ENCODE peak calls at places on chromosome 20, in nine cellular contexts. V is dorsolateral prefrontal cortex; A is stimulated activated CD4-positive, alpha-beta T cell treated with anti-CD3 and anti-CD28 coated beads, Interleukin-2, amount 100 ng/mL, for 4 hours; B is gastrocnemius medialis; R is AG09309; M is A549; T is LoVo; C is T follicular helper cell; Q is activated T-cell treated with anti-CD3 and anti-CD28 coated beads, Interleukin-2, amount 50 U/mL, for 1 hour. J is an unnamed sample.

GRCh38 chr20:64160536-64161495 is 3.4 kb upstream of the MYT1 start:
- DNase-seq in A (no peak), M (no peak), V (no peak), C (no peak), R (no peak), B (no peak), Q (no peak), T (no peak), J (no peak)

GRCh38 chr20:44112889-44113641 is 73.9 kb downstream of the JPH2 start:
- DNase-seq in V (no peak), B (no peak), T (no peak), Q (no peak), M (no peak), A (no peak), R (no peak), C (no peak), J (no peak)

GRCh38 chr20:41141153-41141815 is 3.9 kb downstream of the PLCG1 start:
- DNase-seq in A (no peak), Q (peak), C (no peak), V (peak), B (no peak), T (no peak), M (no peak), R (no peak), J (no peak)

GRCh38 chr20:47351643-47352331 is 4.7 kb downstream of the ZMYND8 start:
- DNase-seq in C (no peak), M (no peak), B (no peak), T (no peak), V (no peak), R (no peak), Q (no peak), A (no peak), J (peak)

GRCh38 chr20:33127422-33128097 is 40.4 kb upstream of the BPIFA2 start:
- DNase-seq in C (no peak), M (no peak), Q (no peak), R (no peak), V (no peak), T (no peak), B (no peak), A (no peak), J (no peak)

GRCh38 chr20:62822788-62823651 is 6.2 kb downstream of the COL9A3 start:
- DNase-seq in M (peak), T (no peak), R (no peak), B (no peak), Q (no peak), C (no peak), A (no peak), V (no peak), J (peak)

GRCh38 chr20:37498066-37498702 is 22.9 kb upstream of the NNAT start:
- DNase-seq in T (no peak), A (no peak), R (no peak), Q (no peak), C (no peak), B (no peak), V (no peak), M (no peak), J (no peak)

GRCh38 chr20:62709537-62709905 is 885 bp downstream of the NTSR1 start:
- DNase-seq in B (no peak), V (no peak), A (no peak), Q (no peak), C (no peak), M (no peak), R (no peak), T (no peak), J (no peak)

GRCh38 chr20:52103469-52103910 is 88.1 kb downstream of the ZFP64 start:
- DNase-seq in T (no peak), B (no peak), V (no peak), Q (no peak), C (no peak), A (no peak), M (no peak), R (no peak), J (no peak)

GRCh38 chr20:32971703-32972161 is 32.5 kb downstream of the SUN5 start:
- DNase-seq in T (no peak), Q (peak), C (no peak), B (no peak), R (no peak), A (no peak), V (no peak), M (no peak), J (no peak)

GRCh38 chr20:34705383-34706021 is 1.4 kb downstream of the TP53INP2 start:
- DNase-seq in M (peak), T (peak), R (no peak), C (no peak), B (no peak), A (no peak), Q (peak), V (no peak), J (no peak)

GRCh38 chr20:1171461-1172093 is 13.2 kb downstream of the TMEM74B start:
- DNase-seq in V (no peak), Q (no peak), B (no peak), M (no peak), T (no peak), R (no peak), A (no peak), C (no peak), J (no peak)

GRCh38 chr20:10077081-10077471 is 42.3 kb downstream of the ANKEF1 start:
- DNase-seq in A (no peak), T (no peak), M (no peak), Q (no peak), B (no peak), V (no peak), C (no peak), R (no peak), J (no peak)

GRCh38 chr20:43829951-43830690 is 84.5 kb upstream of the TOX2 start:
- DNase-seq in T (no peak), R (no peak), A (no peak), C (no peak), M (no peak), V (no peak), Q (no peak), B (no peak), J (no peak)

GRCh38 chr20:571754-572331 is 28.3 kb upstream of the CSNK2A1 start:
- DNase-seq in T (peak), A (no peak), M (no peak), B (peak), R (no peak), C (no peak), Q (no peak), V (no peak), J (no peak)

GRCh38 chr20:31595654-31596411 is 9.3 kb upstream of the ID1 start:
- DNase-seq in Q (no peak), M (peak), T (no peak), C (no peak), B (peak), R (peak), A (no peak), V (no peak), J (peak)

GRCh38 chr20:4728121-4728520 is 6.4 kb downstream of the PRND start:
- DNase-seq in T (no peak), M (no peak), A (no peak), B (no peak), V (no peak), R (no peak), Q (no peak), C (no peak), J (no peak)

GRCh38 chr20:54356726-54357235 is 118.6 kb upstream of the DOK5 start:
- DNase-seq in Q (no peak), A (no peak), T (no peak), B (no peak), R (no peak), C (no peak), V (no peak), M (no peak), J (no peak)

GRCh38 chr20:60363698-60364097 is 405.5 kb downstream of the CDH26 start:
- DNase-seq in Q (no peak), R (no peak), C (no peak), M (no peak), V (no peak), T (no peak), B (no peak), A (no peak), J (no peak)

GRCh38 chr20:57392512-57393271 is 1.5 kb downstream of the RBM38 start:
- DNase-seq in B (peak), V (no peak), R (no peak), Q (peak), M (no peak), T (no peak), A (peak), C (peak), J (no peak)

GRCh38 chr20:32240220-32240619 is 32.5 kb downstream of the POFUT1 start:
- DNase-seq in T (no peak), B (no peak), A (no peak), V (no peak), M (no peak), Q (no peak), R (no peak), C (no peak), J (no peak)

GRCh38 chr20:9574182-9574581 is 59.8 kb downstream of the LAMP5 start:
- DNase-seq in T (no peak), R (no peak), M (no peak), C (no peak), B (no peak), Q (no peak), V (no peak), A (no peak), J (no peak)

GRCh38 chr20:2760381-2761305 is 39.8 kb downstream of the CPXM1 start:
- DNase-seq in A (no peak), V (no peak), B (no peak), Q (no peak), M (no peak), C (no peak), R (no peak), T (no peak), J (no peak)

GRCh38 chr20:24134284-24134683 is 145.7 kb upstream of the GGTLC1 start:
- DNase-seq in Q (no peak), C (no peak), V (no peak), A (no peak), B (no peak), M (no peak), R (no peak), T (no peak), J (no peak)

GRCh38 chr20:59082981-59083380 is 40.4 kb upstream of the PRELID3B start:
- DNase-seq in T (no peak), M (no peak), A (no peak), Q (no peak), C (no peak), V (no peak), B (no peak), R (peak), J (peak)

GRCh38 chr20:58994390-58995159 is 12.5 kb downstream of the CTSZ start:
- DNase-seq in B (no peak), A (no peak), V (no peak), Q (no peak), T (no peak), R (no peak), C (no peak), M (no peak), J (no peak)

GRCh38 chr20:51198876-51199523 is 176.1 kb upstream of the KCNG1 start:
- DNase-seq in M (no peak), B (no peak), V (no peak), R (no peak), C (no peak), A (no peak), T (no peak), Q (no peak), J (no peak)

GRCh38 chr20:48815537-48815936 is 12.3 kb downstream of the PREX1 start:
- DNase-seq in B (no peak), Q (no peak), T (no peak), V (no peak), A (no peak), M (no peak), C (no peak), R (no peak), J (no peak)

J was measured in SW 1271.